ENCODE peak calls at places on chromosome 13, in five cellular contexts. P is AG10803, S is NCI-H1092, M is glutamatergic neuron, C is amniotic epithelial cell. E is an unnamed sample.

GRCh38 chr13:98869408-98870090 is 108.3 kb downstream of the DOCK9 start:
- DNase-seq in P (no peak), S (no peak), M (no peak), C (peak; percentile 24), E (no peak)

GRCh38 chr13:98508280-98509074 is 68.4 kb downstream of the STK24 start:
- DNase-seq in P (peak; percentile 94), S (no peak), M (no peak), C (peak; percentile 77), E (peak; percentile 87)

GRCh38 chr13:42028113-42028799 is 20.2 kb upstream of the DGKH start:
- DNase-seq in P (peak; percentile 9), S (no peak), M (no peak), C (no peak), E (no peak)

GRCh38 chr13:59679239-59679638 is 484.5 kb downstream of the DIAPH3 start:
- DNase-seq in P (no peak), S (no peak), M (no peak), C (no peak), E (no peak)

GRCh38 chr13:85236431-85236830 is 562.8 kb downstream of the SLITRK6 start:
- DNase-seq in P (no peak), S (no peak), M (no peak), C (no peak), E (peak; percentile 52)

GRCh38 chr13:26721251-26721939 is 39.2 kb downstream of the GPR12 start:
- DNase-seq in P (no peak), S (peak; percentile 63), M (peak; percentile 68), C (no peak), E (peak; percentile 10)

GRCh38 chr13:24684600-24684998 is 4.4 kb downstream of the ATP12A start:
- DNase-seq in P (peak; percentile 33), S (no peak), M (no peak), C (no peak), E (peak; percentile 40)

GRCh38 chr13:46753137-46753536 is 43.8 kb downstream of the ESD start:
- DNase-seq in P (no peak), S (no peak), M (no peak), C (no peak), E (no peak)

GRCh38 chr13:58884353-58884752 is 1252.8 kb downstream of the PCDH17 start:
- DNase-seq in P (no peak), S (no peak), M (no peak), C (no peak), E (no peak)

GRCh38 chr13:59356607-59357006 is 807.1 kb downstream of the DIAPH3 start:
- DNase-seq in P (peak; percentile 5), S (peak; percentile 82), M (peak; percentile 16), C (peak; percentile 97), E (peak; percentile 35)

GRCh38 chr13:40191186-40191980 is 475.1 kb downstream of the FOXO1 start:
- DNase-seq in P (no peak), S (no peak), M (no peak), C (peak; percentile 93), E (peak; percentile 24)

GRCh38 chr13:82713681-82714405 is 1168.4 kb downstream of the SLITRK1 start:
- DNase-seq in P (peak; percentile 64), S (no peak), M (no peak), C (peak; percentile 14), E (peak; percentile 22)